ENCODE peak calls at places on chromosomes 3 and 15, in seven cellular contexts. One of them, this sample, is unnamed.

GRCh38 chr3:5160926-5161858 is 26.3 kb upstream of the EDEM1 start:
- DNase-seq in neuronal stem cell: no peak
- DNase-seq in IMR-90: no peak
- DNase-seq in H1: no peak
- DNase-seq in mesendoderm: peak; percentile 31
- DNase-seq in mesenchymal stem cell: peak; percentile 52
- DNase-seq in trophoblast cell: peak; percentile 14
- DNase-seq in this sample: no peak

GRCh38 chr3:177131927-177132636 is 65.2 kb downstream of the TBL1XR1 start:
- DNase-seq in neuronal stem cell: no peak
- DNase-seq in IMR-90: no peak
- DNase-seq in H1: no peak
- DNase-seq in mesendoderm: no peak
- DNase-seq in mesenchymal stem cell: no peak
- DNase-seq in trophoblast cell: no peak
- DNase-seq in this sample: no peak

GRCh38 chr15:73082719-73083275 is 30.5 kb downstream of the NEO1 start:
- DNase-seq in neuronal stem cell: no peak
- DNase-seq in IMR-90: no peak
- DNase-seq in H1: no peak
- DNase-seq in mesendoderm: no peak
- DNase-seq in mesenchymal stem cell: peak; percentile 24
- DNase-seq in trophoblast cell: no peak
- DNase-seq in this sample: no peak

GRCh38 chr3:127424766-127425504 is 137.1 kb upstream of the PRR20G start:
- DNase-seq in neuronal stem cell: no peak
- DNase-seq in IMR-90: no peak
- DNase-seq in H1: peak; percentile 45
- DNase-seq in mesendoderm: peak; percentile 45
- DNase-seq in mesenchymal stem cell: no peak
- DNase-seq in trophoblast cell: no peak
- DNase-seq in this sample: peak; percentile 25

GRCh38 chr3:120907659-120908029 is 361 bp upstream of the STXBP5L start:
- DNase-seq in neuronal stem cell: no peak
- DNase-seq in IMR-90: no peak
- DNase-seq in H1: no peak
- DNase-seq in mesendoderm: no peak
- DNase-seq in mesenchymal stem cell: no peak
- DNase-seq in trophoblast cell: no peak
- DNase-seq in this sample: no peak

GRCh38 chr15:89136818-89137772 is 48.8 kb downstream of the ABHD2 start:
- DNase-seq in neuronal stem cell: no peak
- DNase-seq in IMR-90: peak; percentile 33
- DNase-seq in H1: no peak
- DNase-seq in mesendoderm: no peak
- DNase-seq in mesenchymal stem cell: peak; percentile 36
- DNase-seq in trophoblast cell: peak; percentile 65
- DNase-seq in this sample: no peak

GRCh38 chr3:144491333-144491732 is 519.7 kb downstream of the DIPK2A start:
- DNase-seq in neuronal stem cell: no peak
- DNase-seq in IMR-90: no peak
- DNase-seq in H1: no peak
- DNase-seq in mesendoderm: peak; percentile 70
- DNase-seq in mesenchymal stem cell: no peak
- DNase-seq in trophoblast cell: no peak
- DNase-seq in this sample: peak; percentile 37

GRCh38 chr15:73923156-73923487 is 3.1 kb upstream of the LOXL1 start:
- DNase-seq in neuronal stem cell: no peak
- DNase-seq in IMR-90: no peak
- DNase-seq in H1: no peak
- DNase-seq in mesendoderm: no peak
- DNase-seq in mesenchymal stem cell: no peak
- DNase-seq in trophoblast cell: no peak
- DNase-seq in this sample: no peak

GRCh38 chr15:26126070-26126469 is 262.9 kb upstream of the ATP10A start:
- DNase-seq in neuronal stem cell: no peak
- DNase-seq in IMR-90: no peak
- DNase-seq in H1: no peak
- DNase-seq in mesendoderm: no peak
- DNase-seq in mesenchymal stem cell: no peak
- DNase-seq in trophoblast cell: no peak
- DNase-seq in this sample: no peak

DNA sequence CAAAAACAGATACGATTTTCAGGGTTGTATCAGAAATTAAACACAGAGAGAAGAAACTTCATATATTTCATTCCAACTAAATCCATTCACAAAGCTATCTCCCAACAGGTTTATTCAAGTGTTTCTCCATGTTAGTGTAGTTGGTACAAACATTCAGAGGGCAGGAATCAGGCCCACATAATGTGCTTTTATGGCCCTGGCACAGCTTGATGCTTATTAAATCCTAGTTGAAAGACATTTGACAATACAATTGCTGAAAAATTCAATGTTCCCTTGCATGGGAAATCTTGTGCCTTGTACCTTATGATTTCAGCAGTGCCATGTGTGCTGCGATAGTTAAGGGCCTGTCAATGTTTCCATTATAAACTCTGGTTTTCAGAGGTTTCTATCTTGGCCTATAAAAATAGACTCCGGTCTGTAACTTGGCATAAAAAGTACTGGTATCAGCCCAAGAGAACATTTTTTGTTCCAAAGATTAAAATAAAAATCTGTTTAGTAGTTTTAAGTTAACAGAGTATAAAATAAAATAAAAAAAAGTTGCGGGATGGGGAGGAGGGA is 207.2 kb downstream of the TBC1D5 start:
- DNase-seq in neuronal stem cell: no peak
- DNase-seq in IMR-90: no peak
- DNase-seq in H1: no peak
- DNase-seq in mesendoderm: no peak
- DNase-seq in mesenchymal stem cell: no peak
- DNase-seq in trophoblast cell: no peak
- DNase-seq in this sample: no peak
- H3K23ac ChIP-seq in neuronal stem cell: no peak overlapping the region
- H3K23ac ChIP-seq in IMR-90: no peak overlapping the region
- H3K23ac ChIP-seq in H1: no peak overlapping the region
- H3K23ac ChIP-seq in mesendoderm: no peak overlapping the region
- H3K23ac ChIP-seq in mesenchymal stem cell: no peak overlapping the region
- H3K23ac ChIP-seq in trophoblast cell: no peak overlapping the region
- H3K23ac ChIP-seq in this sample: no peak overlapping the region

GRCh38 chr3:30342319-30343060 is 263.9 kb upstream of the TGFBR2 start:
- DNase-seq in neuronal stem cell: no peak
- DNase-seq in IMR-90: peak; percentile 96
- DNase-seq in H1: no peak
- DNase-seq in mesendoderm: peak; percentile 68
- DNase-seq in mesenchymal stem cell: peak; percentile 90
- DNase-seq in trophoblast cell: peak; percentile 67
- DNase-seq in this sample: no peak
- H3K23ac ChIP-seq in neuronal stem cell: no peak overlapping the region
- H3K23ac ChIP-seq in IMR-90: no peak overlapping the region
- H3K23ac ChIP-seq in H1: no peak overlapping the region
- H3K23ac ChIP-seq in mesendoderm: no peak overlapping the region
- H3K23ac ChIP-seq in mesenchymal stem cell: no peak overlapping the region
- H3K23ac ChIP-seq in trophoblast cell: no peak overlapping the region
- H3K23ac ChIP-seq in this sample: no peak overlapping the region

DNA sequence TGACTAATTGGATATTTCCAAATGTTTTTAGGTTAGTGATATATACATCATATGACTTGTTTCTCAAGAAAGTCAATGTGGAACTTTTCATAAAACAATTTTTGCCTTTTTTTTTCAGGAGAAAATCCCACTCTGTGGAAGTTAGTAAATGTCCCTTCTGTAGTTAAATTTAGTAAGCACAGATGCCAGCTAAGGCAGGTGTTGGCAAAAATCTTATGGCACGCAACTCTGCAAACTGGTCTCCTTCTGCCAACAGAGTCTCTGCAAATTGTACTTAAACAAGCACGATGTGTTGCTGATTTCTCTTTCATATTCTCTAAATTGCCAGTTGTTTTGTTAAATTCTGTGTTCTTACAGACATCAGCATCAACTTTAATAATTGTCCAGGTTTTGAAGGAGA is 233.8 kb downstream of the IL5RA start:
- DNase-seq in neuronal stem cell: no peak
- DNase-seq in IMR-90: no peak
- DNase-seq in H1: no peak
- DNase-seq in mesendoderm: no peak
- DNase-seq in mesenchymal stem cell: no peak
- DNase-seq in trophoblast cell: no peak
- DNase-seq in this sample: no peak
- H3K23ac ChIP-seq in neuronal stem cell: no peak overlapping the region
- H3K23ac ChIP-seq in IMR-90: no peak overlapping the region
- H3K23ac ChIP-seq in H1: no peak overlapping the region
- H3K23ac ChIP-seq in mesendoderm: no peak overlapping the region
- H3K23ac ChIP-seq in mesenchymal stem cell: no peak overlapping the region
- H3K23ac ChIP-seq in trophoblast cell: no peak overlapping the region
- H3K23ac ChIP-seq in this sample: no peak overlapping the region

DNA sequence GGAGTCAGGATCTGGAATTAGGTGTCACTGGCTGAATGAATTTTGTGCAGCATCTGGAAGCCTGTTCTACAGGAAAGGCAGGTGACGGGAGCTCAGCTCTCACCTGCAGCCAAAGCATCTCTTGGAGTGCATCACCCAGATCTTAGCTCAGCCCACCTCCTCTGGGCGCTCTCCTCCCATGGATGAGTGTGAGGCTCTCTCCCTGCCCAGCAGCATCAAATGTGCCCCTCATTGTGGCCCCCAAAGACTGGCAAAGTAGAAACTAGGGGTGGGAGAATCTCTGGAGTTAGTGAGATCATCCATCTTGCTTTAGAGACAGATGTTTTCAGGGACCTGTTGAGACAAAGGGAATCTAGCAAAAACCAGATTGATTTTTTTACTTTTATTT is 68.7 kb downstream of the SENP2 start:
- DNase-seq in neuronal stem cell: no peak
- DNase-seq in IMR-90: no peak
- DNase-seq in H1: no peak
- DNase-seq in mesendoderm: no peak
- DNase-seq in mesenchymal stem cell: no peak
- DNase-seq in trophoblast cell: peak; percentile 87
- DNase-seq in this sample: no peak
- H3K23ac ChIP-seq in neuronal stem cell: no peak overlapping the region
- H3K23ac ChIP-seq in IMR-90: no peak overlapping the region
- H3K23ac ChIP-seq in H1: no peak overlapping the region
- H3K23ac ChIP-seq in mesendoderm: no peak overlapping the region
- H3K23ac ChIP-seq in mesenchymal stem cell: no peak overlapping the region
- H3K23ac ChIP-seq in trophoblast cell: no peak overlapping the region
- H3K23ac ChIP-seq in this sample: no peak overlapping the region

GRCh38 chr3:156142649-156143048 is 22.3 kb downstream of the KCNAB1 start:
- DNase-seq in neuronal stem cell: no peak
- DNase-seq in IMR-90: no peak
- DNase-seq in H1: no peak
- DNase-seq in mesendoderm: no peak
- DNase-seq in mesenchymal stem cell: no peak
- DNase-seq in trophoblast cell: no peak
- DNase-seq in this sample: no peak
- H3K23ac ChIP-seq in neuronal stem cell: no peak overlapping the region
- H3K23ac ChIP-seq in IMR-90: no peak overlapping the region
- H3K23ac ChIP-seq in H1: no peak overlapping the region
- H3K23ac ChIP-seq in mesendoderm: no peak overlapping the region
- H3K23ac ChIP-seq in mesenchymal stem cell: no peak overlapping the region
- H3K23ac ChIP-seq in trophoblast cell: no peak overlapping the region
- H3K23ac ChIP-seq in this sample: no peak overlapping the region

GRCh38 chr3:126003447-126004190 is 34.6 kb downstream of the ROPN1B start:
- DNase-seq in neuronal stem cell: no peak
- DNase-seq in IMR-90: no peak
- DNase-seq in H1: no peak
- DNase-seq in mesendoderm: no peak
- DNase-seq in mesenchymal stem cell: no peak
- DNase-seq in trophoblast cell: no peak
- DNase-seq in this sample: no peak

GRCh38 chr3:126004692-126005091 is 35.7 kb downstream of the ROPN1B start:
- DNase-seq in neuronal stem cell: no peak
- DNase-seq in IMR-90: no peak
- DNase-seq in H1: no peak
- DNase-seq in mesendoderm: no peak
- DNase-seq in mesenchymal stem cell: no peak
- DNase-seq in trophoblast cell: no peak
- DNase-seq in this sample: no peak

GRCh38 chr3:126005951-126006350 is 37.0 kb downstream of the ROPN1B start:
- DNase-seq in neuronal stem cell: no peak
- DNase-seq in IMR-90: peak; percentile 82
- DNase-seq in H1: no peak
- DNase-seq in mesendoderm: no peak
- DNase-seq in mesenchymal stem cell: peak; percentile 45
- DNase-seq in trophoblast cell: no peak
- DNase-seq in this sample: no peak

GRCh38 chr3:126004217-126004616 is 35.2 kb downstream of the ROPN1B start:
- DNase-seq in neuronal stem cell: no peak
- DNase-seq in IMR-90: no peak
- DNase-seq in H1: no peak
- DNase-seq in mesendoderm: no peak
- DNase-seq in mesenchymal stem cell: no peak
- DNase-seq in trophoblast cell: no peak
- DNase-seq in this sample: no peak

GRCh38 chr3:126002189-126002588 is 33.2 kb downstream of the ROPN1B start:
- DNase-seq in neuronal stem cell: no peak
- DNase-seq in IMR-90: no peak
- DNase-seq in H1: no peak
- DNase-seq in mesendoderm: no peak
- DNase-seq in mesenchymal stem cell: no peak
- DNase-seq in trophoblast cell: no peak
- DNase-seq in this sample: no peak
- H3K23ac ChIP-seq in neuronal stem cell: no peak overlapping the region
- H3K23ac ChIP-seq in IMR-90: no peak overlapping the region
- H3K23ac ChIP-seq in H1: no peak overlapping the region
- H3K23ac ChIP-seq in mesendoderm: no peak overlapping the region
- H3K23ac ChIP-seq in mesenchymal stem cell: no peak overlapping the region
- H3K23ac ChIP-seq in trophoblast cell: no peak overlapping the region
- H3K23ac ChIP-seq in this sample: no peak overlapping the region

GRCh38 chr3:184874709-184875644 is 63.0 kb downstream of the VPS8 start:
- DNase-seq in neuronal stem cell: peak; percentile 21
- DNase-seq in IMR-90: peak; percentile 32
- DNase-seq in H1: no peak
- DNase-seq in mesendoderm: peak; percentile 50
- DNase-seq in mesenchymal stem cell: peak; percentile 31
- DNase-seq in trophoblast cell: peak; percentile 38
- DNase-seq in this sample: no peak

GRCh38 chr3:184868477-184868876 is 56.5 kb downstream of the VPS8 start:
- DNase-seq in neuronal stem cell: no peak
- DNase-seq in IMR-90: no peak
- DNase-seq in H1: no peak
- DNase-seq in mesendoderm: no peak
- DNase-seq in mesenchymal stem cell: peak; percentile 1
- DNase-seq in trophoblast cell: no peak
- DNase-seq in this sample: no peak

GRCh38 chr3:184872200-184872599 is 60.2 kb downstream of the VPS8 start:
- DNase-seq in neuronal stem cell: no peak
- DNase-seq in IMR-90: no peak
- DNase-seq in H1: no peak
- DNase-seq in mesendoderm: no peak
- DNase-seq in mesenchymal stem cell: no peak
- DNase-seq in trophoblast cell: peak; percentile 1
- DNase-seq in this sample: no peak

DNA sequence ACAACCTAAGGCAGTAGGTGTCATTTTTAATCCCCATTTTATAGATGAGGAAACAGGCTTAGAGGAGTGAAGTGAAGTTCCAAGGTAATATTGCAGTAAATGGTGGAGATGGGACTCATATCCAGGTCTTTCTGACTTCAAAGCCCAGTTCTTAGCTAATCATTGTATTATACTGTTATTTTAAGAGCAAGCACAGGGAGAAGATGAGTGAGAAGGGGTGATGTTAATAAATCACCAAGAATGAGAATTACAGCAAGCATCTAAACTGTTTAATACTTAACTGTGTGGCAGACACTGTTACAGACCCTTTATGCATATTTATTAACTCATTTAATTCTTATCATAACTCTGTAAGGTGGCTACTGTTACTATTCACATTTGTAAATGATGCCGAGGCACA is 61.2 kb downstream of the VPS8 start:
- DNase-seq in neuronal stem cell: no peak
- DNase-seq in IMR-90: no peak
- DNase-seq in H1: no peak
- DNase-seq in mesendoderm: no peak
- DNase-seq in mesenchymal stem cell: no peak
- DNase-seq in trophoblast cell: no peak
- DNase-seq in this sample: no peak
- H3K23ac ChIP-seq in neuronal stem cell: no peak overlapping the region
- H3K23ac ChIP-seq in IMR-90: no peak overlapping the region
- H3K23ac ChIP-seq in H1: no peak overlapping the region
- H3K23ac ChIP-seq in mesendoderm: no peak overlapping the region
- H3K23ac ChIP-seq in mesenchymal stem cell: no peak overlapping the region
- H3K23ac ChIP-seq in trophoblast cell: no peak overlapping the region
- H3K23ac ChIP-seq in this sample: no peak overlapping the region

This sample was measured in H9.